ENCODE peak calls at places on chromosomes 4 and X, in ten cellular contexts. K is stimulated activated CD4-positive, alpha-beta T cell treated with anti-CD3 and anti-CD28 coated beads, Interleukin-12 subunit alpha, Interleukin-12 subunit beta, amount 100 ng/mL, for 48 hours; H is NB4; N is GM23338; Z is NCI-H1417 treated with DMSO at 0.1 percent for 48 hours; J is posterior cingulate gyrus; X is activated CD4-positive, alpha-beta T cell treated with anti-CD3 and anti-CD28 coated beads, Interleukin-2, amount 50 U/mL, for 1 hour; B is activated T-cell treated with anti-CD3 and anti-CD28 coated beads, Interleukin-2, amount 50 U/mL, for 72 hours; F is adrenal gland; Y is T-helper 17 cell. W is an unnamed sample.

GRCh38 chr4:28490669-28491068 is 1630.0 kb downstream of the STIM2 start:
- DNase-seq in X (no peak), B (no peak), F (no peak), J (no peak), K (no peak), N (peak), Y (no peak), Z (no peak), H (no peak), W (no peak)

GRCh38 chr4:2075987-2076907 is 17.1 kb downstream of the NAT8L start:
- DNase-seq in K (no peak), J (no peak), H (no peak), Y (no peak), B (no peak), X (no peak), Z (no peak), F (no peak), N (no peak), W (no peak)

GRCh38 chrX:13489451-13489850 is 80.0 kb upstream of the EGFL6 start:
- DNase-seq in F (peak), Z (no peak), K (no peak), X (no peak), Y (no peak), B (no peak), N (no peak), J (no peak), H (no peak), W (peak)

GRCh38 chrX:106035064-106035463 is 3.5 kb downstream of the SERPINA7 start:
- DNase-seq in F (no peak), H (peak), X (no peak), Y (no peak), J (no peak), B (no peak), Z (no peak), N (peak), K (no peak), W (no peak)

GRCh38 chr4:146329042-146329716 is 114.8 kb downstream of the REELD1 start:
- DNase-seq in N (no peak), H (no peak), J (no peak), B (no peak), K (no peak), Y (no peak), Z (no peak), F (no peak), X (no peak), W (peak)

GRCh38 chr4:122755675-122756074 is 23.2 kb downstream of the BBS12 start:
- DNase-seq in Y (no peak), B (no peak), K (no peak), Z (no peak), X (no peak), N (no peak), J (no peak), H (no peak), F (no peak), W (peak)

GRCh38 chr4:69095301-69095731 is 958 bp upstream of the UGT2B7 start:
- DNase-seq in F (no peak), J (no peak), Y (no peak), X (no peak), K (no peak), H (peak), Z (no peak), B (no peak), N (no peak), W (peak)

GRCh38 chr4:44446801-44447562 is 1.6 kb downstream of the KCTD8 start:
- DNase-seq in Y (no peak), Z (no peak), N (peak), F (no peak), X (no peak), H (no peak), B (no peak), J (peak), K (no peak), W (no peak)

GRCh38 chr4:158209825-158210807 is at the start of gene TMEM144:
- DNase-seq in K (peak), Z (peak), Y (no peak), X (peak), H (peak), J (peak), F (peak), N (peak), B (peak), W (peak)

GRCh38 chr4:133145758-133146157 is 3.3 kb upstream of the PCDH10 start:
- DNase-seq in J (no peak), N (peak), B (no peak), H (no peak), Y (no peak), Z (no peak), X (no peak), F (no peak), K (no peak), W (no peak)

GRCh38 chr4:187135878-187136277 is 412.2 kb upstream of the FAT1 start:
- DNase-seq in Y (no peak), J (no peak), B (no peak), X (no peak), N (no peak), F (no peak), H (no peak), K (no peak), Z (no peak), W (no peak)

GRCh38 chr4:188444500-188444899 is 305.3 kb downstream of the TRIML1 start:
- DNase-seq in X (no peak), K (no peak), J (no peak), Y (no peak), Z (no peak), N (no peak), B (no peak), H (no peak), F (no peak), W (no peak)

GRCh38 chr4:111398906-111399330 is 746.3 kb upstream of the FAM241A start:
- DNase-seq in Y (no peak), B (no peak), X (no peak), K (no peak), H (no peak), F (no peak), Z (no peak), J (no peak), N (no peak), W (peak)

GRCh38 chrX:20857746-20858145 is 516.5 kb upstream of the CNKSR2 start:
- DNase-seq in Z (no peak), Y (no peak), K (no peak), F (no peak), X (no peak), J (peak), B (no peak), N (no peak), H (peak), W (peak)

GRCh38 chr4:156832886-156833285 is 138.7 kb downstream of the PDGFC start:
- DNase-seq in J (no peak), Y (no peak), N (no peak), B (no peak), X (no peak), F (peak), H (no peak), Z (no peak), K (no peak), W (peak)

GRCh38 chr4:168815373-168816345 is 194.4 kb downstream of the CBR4 start:
- DNase-seq in B (no peak), K (no peak), N (no peak), H (no peak), F (no peak), Y (no peak), Z (no peak), J (no peak), X (no peak), W (peak)

GRCh38 chr4:77240469-77241066 is 83.6 kb downstream of the CCNG2 start:
- DNase-seq in J (peak), X (peak), H (peak), Z (peak), Y (peak), F (peak), B (peak), K (peak), N (peak), W (peak)

GRCh38 chr4:37635155-37635554 is 51.0 kb downstream of the RELL1 start:
- DNase-seq in J (no peak), X (no peak), H (no peak), F (no peak), K (no peak), Y (no peak), B (no peak), N (no peak), Z (no peak), W (no peak)

GRCh38 chr4:6873792-6874461 is 35.7 kb upstream of the TBC1D14 start:
- DNase-seq in N (peak), K (peak), B (peak), Y (peak), X (peak), F (peak), H (peak), J (peak), Z (no peak), W (peak)

GRCh38 chrX:118974908-118975671 is 672 bp downstream of the LONRF3 start:
- DNase-seq in Z (no peak), J (peak), F (peak), H (peak), N (peak), K (peak), X (peak), Y (peak), B (peak), W (no peak)

GRCh38 chr4:7430368-7430964 is 4.3 kb downstream of the PSAPL1 start:
- DNase-seq in Y (no peak), X (no peak), J (peak), Z (no peak), H (no peak), F (no peak), N (peak), K (no peak), B (no peak), W (no peak)

GRCh38 chrX:77668391-77669237 is 117.4 kb downstream of the ATRX start:
- DNase-seq in K (no peak), Z (no peak), J (no peak), X (no peak), Y (no peak), F (no peak), N (no peak), H (peak), B (no peak), W (peak)

GRCh38 chr4:8913121-8913857 is 41.6 kb upstream of the HMX1 start:
- DNase-seq in Y (no peak), N (no peak), J (peak), F (no peak), X (no peak), B (no peak), Z (no peak), H (peak), K (no peak), W (no peak)

GRCh38 chr4:168710353-168710946 is 213.6 kb downstream of the PALLD start:
- DNase-seq in N (peak), B (no peak), J (no peak), Z (no peak), Y (no peak), K (no peak), H (peak), F (peak), X (no peak), W (peak)

GRCh38 chrX:104137496-104137895 is 19.3 kb downstream of the SLC25A53 start:
- DNase-seq in X (no peak), Y (no peak), F (no peak), B (no peak), K (no peak), H (peak), J (no peak), N (peak), Z (no peak), W (no peak)

GRCh38 chr4:184826315-184827266 is 823 bp upstream of the ACSL1 start:
- DNase-seq in F (no peak), Z (no peak), X (peak), K (peak), B (peak), Y (peak), H (peak), N (peak), J (no peak), W (peak)